ENCODE peak calls at places on chromosome 20, in ten cellular contexts. V, Z, Q, K, G, O, U, H, L and B are unnamed samples.

GRCh38 chr20:52806918-52807317 is 165.2 kb upstream of the TSHZ2 start:
- DNase-seq in V (no peak), Z (no peak), Q (no peak), K (no peak), G (no peak), O (no peak), U (no peak), H (no peak), L (no peak), B (no peak)

GRCh38 chr20:49591217-49591865 is 23.4 kb upstream of the PTGIS start:
- DNase-seq in V (peak), Z (no peak), Q (no peak), K (no peak), G (peak), O (no peak), U (no peak), H (no peak), L (no peak), B (no peak)

GRCh38 chr20:22402550-22402949 is 181.8 kb downstream of the FOXA2 start:
- DNase-seq in V (no peak), Z (no peak), Q (no peak), K (no peak), G (no peak), O (no peak), U (no peak), H (no peak), L (no peak), B (no peak)

GRCh38 chr20:49620364-49621240 is 52.7 kb upstream of the PTGIS start:
- DNase-seq in V (no peak), Z (no peak), Q (no peak), K (no peak), G (no peak), O (no peak), U (no peak), H (no peak), L (no peak), B (no peak)

GRCh38 chr20:23608251-23608846 is 2.6 kb upstream of the CST9 start:
- DNase-seq in V (no peak), Z (no peak), Q (no peak), K (no peak), G (no peak), O (no peak), U (no peak), H (no peak), L (no peak), B (no peak)

GRCh38 chr20:61733891-61734732 is 331.6 kb downstream of the TAF4 start:
- DNase-seq in V (no peak), Z (no peak), Q (no peak), K (no peak), G (no peak), O (no peak), U (no peak), H (no peak), L (no peak), B (no peak)

GRCh38 chr20:33178726-33179125 is 10.8 kb downstream of the BPIFA2 start:
- DNase-seq in V (no peak), Z (no peak), Q (peak), K (no peak), G (no peak), O (no peak), U (no peak), H (no peak), L (no peak), B (peak)

GRCh38 chr20:11544029-11544678 is 373.5 kb upstream of the BTBD3 start:
- DNase-seq in V (peak), Z (no peak), Q (peak), K (peak), G (peak), O (peak), U (peak), H (peak), L (peak), B (peak)

GRCh38 chr20:52454660-52455059 is 263.1 kb upstream of the ZFP64 start:
- DNase-seq in V (peak), Z (no peak), Q (no peak), K (peak), G (peak), O (no peak), U (peak), H (no peak), L (no peak), B (peak)

GRCh38 chr20:37361336-37361735 is 15.4 kb downstream of the SRC start:
- DNase-seq in V (no peak), Z (no peak), Q (no peak), K (no peak), G (no peak), O (no peak), U (no peak), H (peak), L (no peak), B (no peak)

GRCh38 chr20:53954734-53955658 is 115.4 kb downstream of the BCAS1 start:
- DNase-seq in V (no peak), Z (no peak), Q (no peak), K (no peak), G (no peak), O (no peak), U (no peak), H (no peak), L (no peak), B (no peak)

GRCh38 chr20:32580970-32581838 is 3.9 kb downstream of the NOL4L start:
- DNase-seq in V (no peak), Z (no peak), Q (no peak), K (no peak), G (no peak), O (no peak), U (no peak), H (peak), L (no peak), B (no peak)

GRCh38 chr20:39021748-39022147 is 59.6 kb downstream of the DHX35 start:
- DNase-seq in V (no peak), Z (no peak), Q (no peak), K (no peak), G (no peak), O (no peak), U (no peak), H (no peak), L (no peak), B (no peak)

GRCh38 chr20:41196653-41197225 is 59.4 kb downstream of the PLCG1 start:
- DNase-seq in V (no peak), Z (no peak), Q (no peak), K (no peak), G (no peak), O (no peak), U (no peak), H (no peak), L (no peak), B (no peak)

GRCh38 chr20:46694484-46694883 is 5.2 kb upstream of the TP53RK start:
- DNase-seq in V (peak), Z (no peak), Q (no peak), K (no peak), G (peak), O (no peak), U (no peak), H (no peak), L (no peak), B (peak)

GRCh38 chr20:34573541-34573940 is 15.0 kb downstream of the MAP1LC3A start:
- DNase-seq in V (no peak), Z (no peak), Q (no peak), K (no peak), G (no peak), O (no peak), U (no peak), H (no peak), L (no peak), B (no peak)

GRCh38 chr20:47133809-47134456 is 222.6 kb downstream of the ZMYND8 start:
- DNase-seq in V (peak), Z (no peak), Q (peak), K (no peak), G (peak), O (no peak), U (no peak), H (no peak), L (no peak), B (peak)

GRCh38 chr20:16407251-16408067 is 165.8 kb downstream of the KIF16B start:
- DNase-seq in V (peak), Z (no peak), Q (no peak), K (no peak), G (peak), O (no peak), U (no peak), H (no peak), L (no peak), B (peak)

GRCh38 chr20:63497946-63498935 is 642 bp downstream of the EEF1A2 start:
- DNase-seq in V (no peak), Z (no peak), Q (peak), K (no peak), G (no peak), O (no peak), U (no peak), H (peak), L (no peak), B (no peak)

GRCh38 chr20:63497138-63497945 is 1.5 kb downstream of the EEF1A2 start:
- DNase-seq in V (no peak), Z (no peak), Q (no peak), K (no peak), G (no peak), O (no peak), U (no peak), H (peak), L (no peak), B (no peak)

GRCh38 chr20:63499333-63499969 is 568 bp upstream of the EEF1A2 start:
- DNase-seq in V (no peak), Z (no peak), Q (no peak), K (no peak), G (no peak), O (no peak), U (no peak), H (peak), L (no peak), B (no peak)

GRCh38 chr20:63500151-63500901 is 1.4 kb upstream of the EEF1A2 start:
- DNase-seq in V (no peak), Z (no peak), Q (no peak), K (no peak), G (no peak), O (no peak), U (no peak), H (no peak), L (no peak), B (no peak)

GRCh38 chr20:63498950-63499332 is at the start of gene EEF1A2:
- DNase-seq in V (no peak), Z (no peak), Q (no peak), K (no peak), G (no peak), O (no peak), U (no peak), H (peak), L (no peak), B (no peak)
- H3K4me3 ChIP-seq in V (peak), Z (peak), Q (peak), K (peak), G (no peak), O (no peak), U (peak), H (peak), L (peak), B (no peak)

GRCh38 chr20:51329845-51330244 is 212.7 kb downstream of the NFATC2 start:
- DNase-seq in V (no peak), Z (no peak), Q (no peak), K (no peak), G (no peak), O (no peak), U (no peak), H (no peak), L (no peak), B (no peak)

GRCh38 chr20:51333971-51334370 is 208.5 kb downstream of the NFATC2 start:
- DNase-seq in V (no peak), Z (no peak), Q (no peak), K (no peak), G (no peak), O (no peak), U (no peak), H (no peak), L (no peak), B (no peak)

GRCh38 chr20:51333446-51333845 is 209.1 kb downstream of the NFATC2 start:
- DNase-seq in V (no peak), Z (no peak), Q (no peak), K (no peak), G (no peak), O (no peak), U (no peak), H (no peak), L (no peak), B (no peak)

GRCh38 chr20:51334609-51335008 is 207.9 kb downstream of the NFATC2 start:
- DNase-seq in V (no peak), Z (no peak), Q (no peak), K (no peak), G (no peak), O (no peak), U (no peak), H (no peak), L (no peak), B (no peak)

GRCh38 chr20:51331466-51331865 is 211.1 kb downstream of the NFATC2 start:
- DNase-seq in V (no peak), Z (no peak), Q (no peak), K (no peak), G (no peak), O (peak), U (peak), H (no peak), L (no peak), B (no peak)
- H3K4me3 ChIP-seq in V (no peak), Z (no peak), Q (no peak), K (no peak), G (no peak), O (no peak), U (no peak), H (no peak), L (no peak), B (no peak)

GRCh38 chr20:9838378-9839295 is at the start of gene PAK5:
- DNase-seq in V (peak), Z (peak), Q (peak), K (no peak), G (peak), O (no peak), U (peak), H (peak), L (peak), B (peak)
- H3K4me3 ChIP-seq in V (no peak), Z (peak), Q (peak), K (peak), G (no peak), O (no peak), U (peak), H (peak), L (peak), B (peak)

DNA sequence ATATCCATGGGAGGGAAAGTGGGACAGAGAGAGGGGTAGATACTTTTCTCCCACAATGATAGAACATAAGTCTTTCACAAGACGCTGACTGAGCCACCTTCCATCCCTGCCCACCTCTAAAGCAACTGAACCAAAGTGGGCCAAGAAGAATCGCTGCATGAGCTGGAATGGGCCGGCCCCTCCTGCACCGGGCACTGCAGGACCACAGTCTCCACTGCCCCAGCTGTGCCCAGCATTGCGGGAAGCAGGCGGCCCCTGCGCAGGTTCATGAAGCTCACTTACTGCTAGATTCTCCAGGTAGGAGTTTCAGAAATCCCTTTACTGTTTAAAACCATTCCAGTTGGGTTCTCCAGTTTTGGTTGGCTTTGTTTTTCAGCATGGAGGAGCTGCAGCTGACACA is 32.0 kb upstream of the CST7 start:
- DNase-seq in V (no peak), Z (no peak), Q (no peak), K (no peak), G (no peak), O (no peak), U (no peak), H (no peak), L (no peak), B (no peak)
- H3K4me3 ChIP-seq in V (no peak), Z (no peak), Q (no peak), K (no peak), G (no peak), O (no peak), U (no peak), H (no peak), L (no peak), B (no peak)

DNA sequence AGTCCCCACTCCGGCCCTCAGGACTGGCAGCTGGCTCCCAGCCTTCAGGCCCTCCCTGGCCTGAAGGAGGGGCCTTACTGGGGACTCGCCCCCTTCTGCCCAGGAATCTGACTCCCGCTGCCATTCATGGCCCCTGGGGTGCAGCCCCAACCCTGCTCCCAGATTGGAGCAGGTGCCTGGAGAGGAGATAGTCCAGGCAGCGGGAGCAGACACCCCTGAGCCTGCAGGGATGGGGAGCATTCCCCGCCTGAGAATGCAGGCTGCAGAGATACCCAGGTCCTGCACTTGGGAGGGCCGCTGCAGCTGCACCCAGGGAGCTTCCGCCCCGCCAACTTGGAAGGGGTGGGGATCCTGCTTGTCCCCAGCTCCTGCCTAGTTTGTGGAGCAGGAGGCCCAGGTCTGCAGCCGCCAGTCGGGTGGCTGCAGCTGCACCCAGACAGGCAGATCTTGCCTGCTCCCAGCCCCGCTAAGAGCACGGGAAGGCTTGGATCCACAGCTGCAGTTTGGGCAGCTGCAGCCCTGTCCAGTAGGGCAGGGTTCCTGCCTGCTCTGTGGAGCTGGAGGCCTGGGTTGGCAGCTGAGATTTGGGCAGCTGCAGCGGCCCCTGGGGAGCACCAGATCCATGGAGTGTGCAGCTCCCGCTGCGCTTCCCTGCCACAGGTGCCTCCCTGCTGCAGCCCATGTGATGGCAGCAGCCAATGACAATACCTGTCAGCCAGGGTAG is 5.2 kb downstream of the GTSF1L start:
- DNase-seq in V (no peak), Z (no peak), Q (no peak), K (no peak), G (no peak), O (no peak), U (no peak), H (no peak), L (no peak), B (no peak)
- H3K4me3 ChIP-seq in V (no peak), Z (no peak), Q (no peak), K (no peak), G (no peak), O (no peak), U (no peak), H (no peak), L (no peak), B (no peak)

DNA sequence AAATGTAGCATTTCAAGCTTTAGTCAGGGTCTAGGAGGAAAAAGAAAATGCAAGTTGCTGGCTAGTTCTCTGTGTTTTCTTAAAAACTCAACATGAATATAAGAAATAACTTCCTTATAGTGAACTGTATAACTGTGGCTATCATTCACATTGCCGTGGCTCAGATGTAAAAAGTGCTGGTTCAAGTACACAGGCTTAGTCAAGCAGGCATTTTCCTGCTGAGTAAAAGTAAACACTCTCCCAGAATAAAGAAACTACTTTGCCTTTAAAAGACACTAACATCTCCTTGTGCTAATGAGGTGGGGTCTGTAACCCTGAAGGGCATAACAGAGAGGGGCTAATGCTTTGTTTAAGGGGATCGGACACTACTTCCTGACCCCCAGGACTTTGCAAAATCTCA is 3.3 kb downstream of the ATP5F1E start:
- DNase-seq in V (no peak), Z (no peak), Q (no peak), K (no peak), G (no peak), O (no peak), U (no peak), H (no peak), L (no peak), B (no peak)
- H3K4me3 ChIP-seq in V (peak), Z (peak), Q (no peak), K (peak), G (peak), O (no peak), U (peak), H (peak), L (no peak), B (peak)

GRCh38 chr20:63652192-63652980 is 838 bp downstream of the STMN3 start:
- DNase-seq in V (peak), Z (no peak), Q (peak), K (no peak), G (peak), O (no peak), U (no peak), H (peak), L (no peak), B (no peak)

GRCh38 chr20:63653041-63653973 is at the start of gene STMN3:
- DNase-seq in V (peak), Z (peak), Q (peak), K (peak), G (peak), O (peak), U (peak), H (peak), L (peak), B (peak)

GRCh38 chr20:63648895-63649589 is 4.2 kb downstream of the STMN3 start:
- DNase-seq in V (no peak), Z (no peak), Q (no peak), K (no peak), G (no peak), O (no peak), U (no peak), H (no peak), L (no peak), B (no peak)

GRCh38 chr20:63653974-63654680 is 903 bp upstream of the STMN3 start:
- DNase-seq in V (no peak), Z (no peak), Q (no peak), K (no peak), G (no peak), O (no peak), U (no peak), H (no peak), L (no peak), B (no peak)

GRCh38 chr20:63651942-63652191 is 1.4 kb downstream of the STMN3 start:
- DNase-seq in V (no peak), Z (no peak), Q (peak), K (no peak), G (no peak), O (no peak), U (no peak), H (peak), L (no peak), B (no peak)
- H3K4me3 ChIP-seq in V (peak), Z (peak), Q (peak), K (peak), G (peak), O (peak), U (peak), H (peak), L (peak), B (peak)